ENCODE peak calls at places on chromosomes 13 and 19, in five cellular contexts. J is H9, M is H1, H is mesenchymal stem cell, L is trophoblast cell. X is an unnamed sample.

GRCh38 chr13:91704398-91704797 is 306.0 kb downstream of the GPC5 start:
- DNase-seq in J (no peak), M (no peak), H (no peak), L (no peak), X (no peak)

GRCh38 chr19:37905936-37906867 is at the start of gene WDR87:
- DNase-seq in J (peak), M (no peak), H (no peak), L (peak), X (peak)

GRCh38 chr13:19861762-19862161 is 1.7 kb downstream of the ZMYM5 start:
- DNase-seq in J (no peak), M (no peak), H (peak), L (no peak), X (no peak)

GRCh38 chr19:18774107-18774506 is 17.0 kb downstream of the COMP start:
- DNase-seq in J (no peak), M (no peak), H (no peak), L (no peak), X (no peak)

GRCh38 chr19:40116075-40116474 is 25.3 kb upstream of the ZNF780A start:
- DNase-seq in J (no peak), M (no peak), H (no peak), L (no peak), X (no peak)

GRCh38 chr19:48812094-48812929 is 1.5 kb upstream of the BCAT2 start:
- DNase-seq in J (peak), M (peak), H (peak), L (no peak), X (peak)

GRCh38 chr13:29758591-29759114 is 91.8 kb downstream of the UBL3 start:
- DNase-seq in J (no peak), M (no peak), H (peak), L (peak), X (no peak)

GRCh38 chr13:73293902-73294523 is 235.2 kb downstream of the KLF5 start:
- DNase-seq in J (no peak), M (no peak), H (no peak), L (no peak), X (no peak)

GRCh38 chr19:55452381-55453325 is 8.8 kb downstream of the ISOC2 start:
- DNase-seq in J (peak), M (peak), H (peak), L (no peak), X (peak)

GRCh38 chr13:91111476-91112190 is 235.9 kb upstream of the MIR17HG start:
- DNase-seq in J (no peak), M (no peak), H (no peak), L (no peak), X (no peak)

DNA sequence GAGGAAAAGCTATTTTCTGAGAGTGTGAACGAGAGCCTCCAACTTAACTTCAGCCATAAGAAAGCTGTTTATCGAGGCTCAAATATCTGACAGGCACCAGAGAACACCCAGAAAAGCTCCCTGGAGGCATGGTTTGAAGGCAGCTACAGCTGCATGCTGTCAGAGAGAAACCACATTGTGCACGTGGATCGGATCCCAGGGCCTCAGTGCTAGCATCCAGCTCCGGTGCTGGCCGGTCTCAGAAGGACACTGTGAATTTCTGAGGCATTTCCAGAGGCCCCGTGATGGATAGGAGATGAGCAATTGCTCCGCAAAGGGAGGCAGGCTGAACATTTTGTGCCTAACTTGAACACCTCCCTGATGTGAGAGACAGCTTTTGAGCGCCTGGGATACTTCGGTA is 315.7 kb downstream of the FGF9 start:
- DNase-seq in J (no peak), M (no peak), H (peak), L (no peak), X (no peak)
- H4K91ac ChIP-seq in J (no peak), M (no peak), H (no peak), L (no peak), X (no peak)

GRCh38 chr19:42121036-42121621 is 11.1 kb downstream of the POU2F2 start:
- DNase-seq in J (no peak), M (no peak), H (no peak), L (no peak), X (no peak)
- H2BK12ac ChIP-seq in J (no peak), M (peak), H (peak), L (no peak), X (peak)

GRCh38 chr19:44592451-44592890 is 20.9 kb upstream of the IGSF23 start:
- DNase-seq in J (no peak), M (no peak), H (no peak), L (peak), X (no peak)

GRCh38 chr19:44587863-44588752 is 25.3 kb upstream of the IGSF23 start:
- DNase-seq in J (no peak), M (no peak), H (peak), L (peak), X (no peak)

GRCh38 chr19:44588753-44589112 is 24.6 kb upstream of the IGSF23 start:
- DNase-seq in J (no peak), M (no peak), H (no peak), L (no peak), X (no peak)

GRCh38 chr19:44593294-44593693 is 20.1 kb upstream of the IGSF23 start:
- DNase-seq in J (no peak), M (no peak), H (no peak), L (no peak), X (no peak)

GRCh38 chr19:44590245-44591059 is 22.9 kb upstream of the IGSF23 start:
- DNase-seq in J (no peak), M (no peak), H (no peak), L (peak), X (no peak)
- H3K14ac ChIP-seq in J (no peak), M (no peak), H (no peak), L (peak), X (no peak)

GRCh38 chr19:35903550-35904179 is 1.3 kb downstream of the HCST start:
- DNase-seq in J (peak), M (peak), H (peak), L (peak), X (no peak)

GRCh38 chr19:35905178-35905727 is 2.8 kb downstream of the TYROBP start:
- DNase-seq in J (no peak), M (no peak), H (peak), L (no peak), X (no peak)

GRCh38 chr19:35901854-35902661 is at the start of gene HCST:
- DNase-seq in J (no peak), M (no peak), H (no peak), L (no peak), X (no peak)

GRCh38 chr19:35902870-35903475 is 644 bp downstream of the HCST start:
- DNase-seq in J (no peak), M (no peak), H (no peak), L (no peak), X (no peak)

GRCh38 chr19:35904312-35905068 is 2.2 kb downstream of the HCST start:
- DNase-seq in J (no peak), M (no peak), H (no peak), L (no peak), X (no peak)
- H4K91ac ChIP-seq in J (no peak), M (peak), H (no peak), L (no peak), X (no peak)

DNA sequence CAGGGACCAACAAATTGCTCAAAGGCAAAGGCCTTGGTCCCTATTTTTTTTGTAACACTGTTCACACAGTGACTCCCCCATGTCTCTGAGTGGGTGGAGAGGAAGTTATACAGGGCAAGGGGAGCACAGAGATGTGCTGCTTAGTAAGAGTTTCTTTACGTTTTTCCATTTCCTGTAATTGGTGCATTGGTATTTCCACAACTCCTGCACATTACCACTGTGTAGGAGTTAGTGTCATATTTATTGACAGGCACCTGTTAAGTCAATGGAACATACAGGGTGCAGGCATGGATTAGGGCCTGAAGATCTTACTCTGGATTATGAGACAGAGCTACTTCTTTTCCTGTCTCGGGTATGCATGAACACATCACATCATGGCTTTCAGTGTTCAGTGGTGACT is 45.2 kb downstream of the SOX21 start:
- DNase-seq in J (no peak), M (no peak), H (no peak), L (no peak), X (no peak)
- H2BK12ac ChIP-seq in J (no peak), M (no peak), H (no peak), L (no peak), X (no peak)

DNA sequence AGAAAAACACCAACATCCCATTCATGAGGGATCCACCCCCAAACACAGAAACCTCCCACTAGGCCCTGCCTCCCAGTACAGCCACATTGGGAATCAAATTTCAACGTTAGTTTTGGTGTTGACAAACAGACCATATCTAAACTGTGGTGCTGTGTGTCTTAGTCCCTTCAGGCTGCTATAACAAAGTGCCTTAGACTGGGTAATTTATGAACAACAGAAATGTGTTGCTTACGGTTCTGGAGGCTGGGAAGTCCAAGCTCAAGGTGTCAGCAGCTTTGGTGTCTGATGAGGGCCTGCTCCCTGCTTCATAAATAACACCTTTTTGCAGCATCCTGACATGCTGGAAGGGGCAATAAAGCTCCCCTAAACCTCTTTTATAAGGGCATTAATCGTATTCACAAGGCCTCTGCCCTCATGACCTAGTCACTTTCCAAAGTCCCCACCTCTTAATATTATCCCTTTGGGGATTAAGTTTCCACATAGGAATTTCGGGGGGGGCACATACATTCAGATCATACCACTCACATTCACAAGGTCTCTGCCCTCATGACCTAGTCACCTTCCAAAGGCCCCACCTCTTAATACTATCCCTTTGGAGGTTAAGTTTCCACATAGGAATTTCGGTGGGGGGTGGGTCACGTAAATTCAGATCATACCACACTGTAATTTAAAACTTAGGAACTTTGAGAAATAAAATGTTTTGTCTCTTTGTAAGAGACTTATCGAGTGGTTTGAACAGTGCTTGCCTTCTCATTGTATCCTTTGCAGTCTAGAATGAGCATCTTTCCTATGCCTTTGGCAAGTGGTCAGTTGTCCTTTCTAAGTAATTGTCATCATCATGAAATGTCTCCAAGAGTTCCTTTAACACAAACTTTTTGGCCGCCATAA is 27.6 kb downstream of the ZNF507 start:
- DNase-seq in J (no peak), M (no peak), H (no peak), L (peak), X (no peak)
- H3K14ac ChIP-seq in J (no peak), M (no peak), H (no peak), L (no peak), X (no peak)